ENCODE peak calls at places on chromosomes 6 and 20, in eight cellular contexts. B is GM23338, W is spleen, O is esophagus muscularis mucosa, K is HCT116, H is endothelial cell of umbilical vein, N is Panc1, P is stomach. Y is an unnamed sample.

GRCh38 chr20:37315293-37316110 is 26.0 kb downstream of the MANBAL start:
- DNase-seq in B (no peak), W (no peak), O (no peak), K (no peak), H (no peak), N (no peak), P (peak; percentile 59), Y (peak; percentile 95)

GRCh38 chr20:10609726-10610125 is 64.1 kb downstream of the JAG1 start:
- DNase-seq in B (no peak), W (no peak), O (no peak), K (no peak), H (peak; percentile 39), N (no peak), P (no peak), Y (no peak)

GRCh38 chr20:41701596-41702350 is 83.6 kb upstream of the CHD6 start:
- DNase-seq in B (peak; percentile 42), W (no peak), O (no peak), K (no peak), H (no peak), N (no peak), P (no peak), Y (no peak)

GRCh38 chr20:10271470-10272219 is 53.0 kb downstream of the SNAP25 start:
- DNase-seq in B (no peak), W (no peak), O (peak; percentile 84), K (no peak), H (no peak), N (no peak), P (no peak), Y (no peak)

GRCh38 chr6:97401533-97401932 is 118.5 kb upstream of the MMS22L start:
- DNase-seq in B (no peak), W (no peak), O (no peak), K (no peak), H (peak; percentile 69), N (no peak), P (no peak), Y (no peak)

GRCh38 chr6:84581494-84582259 is 182.7 kb downstream of the TBX18 start:
- DNase-seq in B (no peak), W (no peak), O (no peak), K (no peak), H (no peak), N (no peak), P (no peak), Y (no peak)

GRCh38 chr6:48378874-48379407 is 267.9 kb upstream of the PTCHD4 start:
- DNase-seq in B (no peak), W (no peak), O (no peak), K (no peak), H (no peak), N (no peak), P (no peak), Y (no peak)

GRCh38 chr6:42226251-42227143 is 8.8 kb upstream of the MRPS10 start:
- DNase-seq in B (no peak), W (no peak), O (no peak), K (peak; percentile 98), H (no peak), N (peak; percentile 93), P (no peak), Y (no peak)

GRCh38 chr6:7473805-7474329 is 67.6 kb upstream of the DSP start:
- DNase-seq in B (no peak), W (no peak), O (no peak), K (no peak), H (no peak), N (no peak), P (no peak), Y (no peak)

GRCh38 chr6:83378621-83379388 is 52.0 kb downstream of the ME1 start:
- DNase-seq in B (no peak), W (no peak), O (no peak), K (no peak), H (no peak), N (no peak), P (no peak), Y (no peak)

GRCh38 chr6:106874481-106874880 is 100.0 kb downstream of the CD24 start:
- DNase-seq in B (no peak), W (no peak), O (no peak), K (no peak), H (no peak), N (no peak), P (no peak), Y (no peak)

GRCh38 chr6:144710207-144710606 is 425.1 kb downstream of the UTRN start:
- DNase-seq in B (no peak), W (no peak), O (no peak), K (no peak), H (peak; percentile 61), N (peak; percentile 25), P (no peak), Y (no peak)

GRCh38 chr6:123091091-123091895 is 95.3 kb downstream of the CLVS2 start:
- DNase-seq in B (no peak), W (no peak), O (no peak), K (no peak), H (peak; percentile 86), N (peak; percentile 97), P (peak; percentile 27), Y (no peak)

GRCh38 chr20:57999465-58000111 is 228.9 kb downstream of the ANKRD60 start:
- DNase-seq in B (no peak), W (peak; percentile 71), O (no peak), K (no peak), H (peak; percentile 78), N (no peak), P (no peak), Y (no peak)

GRCh38 chr6:36945301-36945700 is 9.2 kb upstream of the PI16 start:
- DNase-seq in B (no peak), W (no peak), O (no peak), K (no peak), H (no peak), N (no peak), P (no peak), Y (no peak)

GRCh38 chr6:17971128-17972073 is 16.0 kb downstream of the KIF13A start:
- DNase-seq in B (no peak), W (no peak), O (no peak), K (peak; percentile 35), H (peak; percentile 41), N (no peak), P (no peak), Y (no peak)

GRCh38 chr6:26199773-26200728 is 112.8 kb downstream of the HFE start:
- DNase-seq in B (peak; percentile 52), W (no peak), O (no peak), K (peak; percentile 27), H (no peak), N (no peak), P (no peak), Y (peak; percentile 80)

GRCh38 chr6:105553174-105553573 is 150.3 kb upstream of the PREP start:
- DNase-seq in B (no peak), W (no peak), O (no peak), K (no peak), H (no peak), N (no peak), P (no peak), Y (no peak)

GRCh38 chr6:35452186-35453090 is at the start of gene FANCE:
- DNase-seq in B (peak; percentile 99), W (peak; percentile 99), O (peak; percentile 98), K (peak; percentile 81), H (peak; percentile 98), N (no peak), P (peak; percentile 97), Y (peak; percentile 97)

GRCh38 chr6:133951881-133952814 is 876 bp upstream of the TBPL1 start:
- DNase-seq in B (peak; percentile 79), W (peak; percentile 90), O (no peak), K (peak; percentile 49), H (peak; percentile 81), N (peak; percentile 61), P (peak; percentile 53), Y (peak; percentile 79)

GRCh38 chr6:27888576-27888975 is 23.6 kb downstream of the OR2B2 start:
- DNase-seq in B (peak; percentile 79), W (no peak), O (no peak), K (no peak), H (no peak), N (no peak), P (no peak), Y (no peak)

GRCh38 chr20:47238780-47239769 is 117.4 kb downstream of the ZMYND8 start:
- DNase-seq in B (peak; percentile 33), W (no peak), O (no peak), K (no peak), H (no peak), N (no peak), P (no peak), Y (no peak)

GRCh38 chr6:143545976-143546547 is 34.5 kb upstream of the FUCA2 start:
- DNase-seq in B (no peak), W (no peak), O (no peak), K (no peak), H (peak; percentile 14), N (no peak), P (no peak), Y (no peak)

GRCh38 chr6:3841066-3841454 is 8.1 kb upstream of the FAM50B start:
- DNase-seq in B (no peak), W (no peak), O (no peak), K (no peak), H (no peak), N (no peak), P (no peak), Y (no peak)
- TF ChIP-seq POLR2AphosphoS5 in B (no peak), W (no peak), O (no peak), K (no peak), H (no peak), N (no peak), P (no peak), Y (no peak)

GRCh38 chr6:30547454-30547853 is 8.8 kb downstream of the GNL1 start:
- DNase-seq in B (no peak), W (no peak), O (no peak), K (no peak), H (no peak), N (no peak), P (no peak), Y (no peak)
- TF ChIP-seq POLR2AphosphoS5 in B (no peak), W (no peak), O (no peak), K (no peak), H (no peak), N (no peak), P (no peak), Y (no peak)

GRCh38 chr20:53739799-53740785 is 146.5 kb upstream of the ZNF217 start:
- DNase-seq in B (no peak), W (no peak), O (no peak), K (no peak), H (no peak), N (peak; percentile 52), P (no peak), Y (no peak)
- TF ChIP-seq POLR2AphosphoS5 in B (no peak), W (no peak), O (no peak), K (no peak), H (no peak), N (peak; percentile 13), P (no peak), Y (no peak)

GRCh38 chr6:44665143-44665542 is 277.6 kb downstream of the CDC5L start:
- DNase-seq in B (no peak), W (no peak), O (no peak), K (no peak), H (no peak), N (no peak), P (peak; percentile 16), Y (no peak)
- TF ChIP-seq POLR2AphosphoS5 in B (no peak), W (no peak), O (no peak), K (no peak), H (no peak), N (no peak), P (no peak), Y (no peak)